ENCODE peak calls at places on chromosome 11, in four cellular contexts. N is neuronal stem cell, A is H9, G is H1. R is an unnamed sample.

GRCh38 chr11:123139206-123139605 is 55.8 kb downstream of the CLMP start:
- DNase-seq in N (no peak), A (no peak), G (no peak), R (no peak)

GRCh38 chr11:58958500-58958899 is 19.2 kb downstream of the GLYATL1 start:
- DNase-seq in N (no peak), A (peak; percentile 42), G (peak; percentile 1), R (no peak)

GRCh38 chr11:125701858-125702621 is 21.4 kb upstream of the ACRV1 start:
- DNase-seq in N (no peak), A (peak; percentile 58), G (no peak), R (no peak)

GRCh38 chr11:45304111-45304991 is 18.2 kb upstream of the SYT13 start:
- DNase-seq in N (no peak), A (no peak), G (no peak), R (no peak)

GRCh38 chr11:120907971-120908370 is 115.9 kb upstream of the TBCEL start:
- DNase-seq in N (no peak), A (no peak), G (no peak), R (no peak)

GRCh38 chr11:121249039-121249663 is 43.4 kb upstream of the SC5D start:
- DNase-seq in N (peak; percentile 29), A (no peak), G (no peak), R (peak; percentile 48)

GRCh38 chr11:3037041-3037944 is 19.9 kb downstream of the CARS1 start:
- DNase-seq in N (peak; percentile 83), A (peak; percentile 84), G (peak; percentile 43), R (peak; percentile 61)

GRCh38 chr11:109405671-109406070 is 16.3 kb upstream of the C11orf87 start:
- DNase-seq in N (no peak), A (no peak), G (no peak), R (peak; percentile 73)

GRCh38 chr11:2699185-2699530 is 636 bp downstream of the KCNQ1OT1 start:
- DNase-seq in N (no peak), A (peak; percentile 28), G (no peak), R (peak; percentile 9)

GRCh38 chr11:76577199-76577920 is 93.2 kb downstream of the LRRC32 start:
- DNase-seq in N (no peak), A (no peak), G (no peak), R (peak; percentile 77)
- H4K91ac ChIP-seq in N (no peak overlapping the region), A (no peak overlapping the region), G (no peak overlapping the region), R (peak overlapping the region; percentile 68)

GRCh38 chr11:64777449-64778222 is 706 bp downstream of the SF1 start:
- DNase-seq in N (peak; percentile 80), A (peak; percentile 72), G (no peak), R (peak; percentile 75)
- H4K91ac ChIP-seq in N (no peak overlapping the region), A (no peak overlapping the region), G (no peak overlapping the region), R (no peak overlapping the region)

GRCh38 chr11:6234314-6235031 is at the start of gene FHIP1B:
- DNase-seq in N (peak; percentile 99), A (peak; percentile 100), G (peak; percentile 100), R (peak; percentile 100)
- H4K91ac ChIP-seq in N (peak within 1 kb of the TSS; percentile 22), A (no peak within 1 kb of the TSS), G (peak within 1 kb of the TSS; percentile 66), R (peak within 1 kb of the TSS; percentile 74)

GRCh38 chr11:33719587-33719986 is 16.6 kb downstream of the CD59 start:
- DNase-seq in N (no peak), A (no peak), G (no peak), R (no peak)
- H4K91ac ChIP-seq in N (no peak overlapping the region), A (no peak overlapping the region), G (no peak overlapping the region), R (no peak overlapping the region)

GRCh38 chr11:119739975-119740374 is 11.0 kb upstream of the NECTIN1 start:
- DNase-seq in N (no peak), A (no peak), G (no peak), R (no peak)
- H4K91ac ChIP-seq in N (no peak overlapping the region), A (no peak overlapping the region), G (no peak overlapping the region), R (no peak overlapping the region)

GRCh38 chr11:108204376-108204775 is 18.1 kb downstream of the NPAT start:
- DNase-seq in N (no peak), A (no peak), G (no peak), R (no peak)

GRCh38 chr11:108204918-108205499 is 17.4 kb downstream of the NPAT start:
- DNase-seq in N (no peak), A (no peak), G (no peak), R (no peak)

GRCh38 chr11:108206171-108206570 is 16.3 kb downstream of the NPAT start:
- DNase-seq in N (no peak), A (no peak), G (no peak), R (no peak)

GRCh38 chr11:108199446-108200321 is 22.8 kb downstream of the NPAT start:
- DNase-seq in N (no peak), A (no peak), G (no peak), R (peak; percentile 68)

DNA sequence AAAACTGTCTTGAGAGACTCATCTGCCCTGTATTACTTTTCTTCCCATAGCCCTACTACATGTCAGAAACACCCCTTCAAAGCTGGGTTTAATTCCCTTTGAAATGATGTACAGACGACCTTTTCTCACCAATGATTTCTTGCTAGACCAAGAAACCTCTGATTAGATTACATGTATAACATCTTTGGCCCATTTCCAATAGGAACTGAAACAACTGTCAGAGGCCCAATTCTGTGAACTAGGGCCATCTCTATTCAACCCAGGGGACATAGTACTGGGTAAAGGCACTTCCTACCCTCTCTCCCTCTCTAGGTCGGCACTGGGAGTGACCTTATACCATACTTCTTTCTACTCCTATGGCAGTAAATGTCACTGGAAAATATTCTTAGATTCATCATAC is 19.4 kb downstream of the NPAT start:
- DNase-seq in N (no peak), A (no peak), G (no peak), R (no peak)
- H4K91ac ChIP-seq in N (no peak overlapping the region), A (no peak overlapping the region), G (no peak overlapping the region), R (no peak overlapping the region)

GRCh38 chr11:78031629-78032028 is 8.6 kb upstream of the KCTD14 start:
- DNase-seq in N (no peak), A (no peak), G (no peak), R (no peak)
- H4K91ac ChIP-seq in N (no peak overlapping the region), A (no peak overlapping the region), G (no peak overlapping the region), R (no peak overlapping the region)

GRCh38 chr11:66118847-66119246 is 48.8 kb downstream of the PACS1 start:
- DNase-seq in N (no peak), A (no peak), G (no peak), R (no peak)
- H4K91ac ChIP-seq in N (no peak overlapping the region), A (no peak overlapping the region), G (no peak overlapping the region), R (peak overlapping the region; percentile 91)